ENCODE peak calls at places on chromosomes 3 and 15, in eight cellular contexts. L is neural progenitor cell, A is psoas muscle, H is cardiac muscle cell, Y is A673, N is endothelial cell of umbilical vein, V is PC-9, Z is WERI-Rb-1. X is an unnamed sample.
A peak's percentile ranks its signal among the peaks of the same experiment; 100 is the strongest.

GRCh38 chr15:73950479-73951043 is 24.3 kb downstream of the LOXL1 start:
- DNase-seq in Y (peak; percentile 97), Z (no peak), N (no peak), H (no peak), L (no peak), V (no peak), A (peak; percentile 48), X (no peak)

GRCh38 chr15:93087825-93088199 is 1.2 kb downstream of the RGMA start:
- DNase-seq in A (peak; percentile 87), V (peak; percentile 47), Z (peak; percentile 52), N (peak; percentile 47), H (peak; percentile 72), Y (peak; percentile 83), L (peak; percentile 85), X (peak; percentile 65)

GRCh38 chr15:57003418-57003817 is 85.0 kb downstream of the TCF12 start:
- DNase-seq in V (no peak), L (no peak), A (no peak), N (peak; percentile 42), Z (no peak), H (no peak), Y (no peak), X (no peak)

GRCh38 chr3:99974989-99975388 is 139.3 kb downstream of the FILIP1L start:
- DNase-seq in L (no peak), N (no peak), Z (no peak), A (no peak), H (no peak), V (no peak), Y (no peak), X (no peak)

GRCh38 chr15:64622410-64623260 is 152.8 kb downstream of the RBPMS2 start:
- DNase-seq in L (no peak), N (no peak), A (no peak), Y (no peak), H (no peak), V (no peak), Z (no peak), X (no peak)

GRCh38 chr3:102069211-102069662 is 219.9 kb downstream of the NFKBIZ start:
- DNase-seq in Z (no peak), A (no peak), H (no peak), V (no peak), Y (peak; percentile 31), L (no peak), N (peak; percentile 37), X (no peak)

GRCh38 chr15:29204356-29204755 is 65.3 kb downstream of the NSMCE3 start:
- DNase-seq in Z (no peak), L (no peak), N (no peak), A (no peak), Y (no peak), H (no peak), V (no peak), X (no peak)

GRCh38 chr3:173709026-173709425 is 311.5 kb downstream of the NLGN1 start:
- DNase-seq in H (no peak), Y (no peak), Z (no peak), N (peak; percentile 50), L (no peak), A (no peak), V (no peak), X (no peak)

GRCh38 chr3:32224047-32224446 is 14.4 kb upstream of the CMTM8 start:
- DNase-seq in Y (no peak), V (no peak), H (no peak), L (peak; percentile 30), Z (no peak), A (no peak), N (no peak), X (no peak)

GRCh38 chr3:195407511-195408409 is 35.1 kb downstream of the ACAP2 start:
- DNase-seq in H (no peak), V (no peak), A (no peak), Z (no peak), N (no peak), Y (no peak), L (no peak), X (no peak)

GRCh38 chr3:217436-217835 is 20.9 kb downstream of the CHL1 start:
- DNase-seq in Z (peak; percentile 41), V (no peak), A (no peak), N (no peak), H (no peak), Y (no peak), L (no peak), X (no peak)

DNA sequence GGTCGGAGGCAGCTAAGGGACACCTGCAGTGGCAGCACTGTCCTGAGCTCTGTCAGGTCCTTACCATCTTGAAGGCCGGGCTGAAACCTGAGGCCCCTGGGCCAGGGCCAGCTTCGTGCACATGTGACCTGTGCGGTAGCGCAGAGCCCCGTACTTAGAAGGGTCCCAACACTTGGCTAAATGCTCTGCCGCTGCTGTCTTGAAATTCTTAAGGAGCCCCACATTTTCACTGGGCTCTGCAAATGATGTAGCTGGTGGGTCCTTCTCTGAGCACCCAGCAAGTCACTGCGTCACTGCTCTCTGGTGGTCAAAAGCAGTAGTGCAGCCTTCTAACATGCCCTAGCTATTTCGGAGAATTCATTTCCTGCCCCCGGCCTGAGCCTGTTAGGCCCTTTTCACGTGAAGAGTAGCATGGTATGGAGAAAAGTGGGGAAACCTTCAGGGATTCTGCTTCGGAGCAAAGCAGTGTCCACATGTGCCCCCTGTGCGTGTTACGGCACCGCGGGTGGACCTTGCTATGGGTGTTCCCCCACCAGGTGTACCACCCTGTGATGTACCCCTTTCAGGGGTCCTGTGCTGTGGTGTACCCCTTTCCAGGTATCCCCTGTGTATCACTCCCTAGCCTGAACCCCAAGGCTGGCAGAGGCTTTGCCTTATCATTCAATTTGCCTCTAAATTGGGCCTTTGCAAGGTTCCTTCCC is 79.7 kb downstream of the TMEM266 start:
- DNase-seq in L (peak; percentile 85), N (peak; percentile 70), Z (peak; percentile 76), V (peak; percentile 69), H (peak; percentile 83), A (peak; percentile 70), Y (peak; percentile 87), X (no peak)
- H3K4me3 ChIP-seq in L (no peak overlapping the region), N (no peak overlapping the region), Z (no peak overlapping the region), V (no peak overlapping the region), H (no peak overlapping the region), A (no peak overlapping the region), Y (no peak overlapping the region), X (no peak overlapping the region)

GRCh38 chr3:76873509-76874242 is 166.2 kb upstream of the ROBO2 start:
- DNase-seq in V (no peak), L (no peak), Z (no peak), H (no peak), N (no peak), Y (no peak), A (no peak), X (no peak)

GRCh38 chr3:76871655-76872054 is 168.2 kb upstream of the ROBO2 start:
- DNase-seq in Z (no peak), N (no peak), Y (no peak), L (no peak), H (no peak), A (no peak), V (no peak), X (no peak)

GRCh38 chr3:76869726-76870414 is 170.0 kb upstream of the ROBO2 start:
- DNase-seq in V (no peak), Y (no peak), N (no peak), Z (no peak), L (no peak), A (no peak), H (no peak), X (no peak)

GRCh38 chr3:76872999-76873398 is 166.9 kb upstream of the ROBO2 start:
- DNase-seq in Y (no peak), A (no peak), H (no peak), Z (no peak), V (no peak), N (no peak), L (no peak), X (no peak)
- H3K27me3 ChIP-seq in Y (no peaks in the 10 kb centered on the region), A (no peaks in the 10 kb centered on the region), H (no peaks in the 10 kb centered on the region), Z (no peaks in the 10 kb centered on the region), V (no peaks in the 10 kb centered on the region), N (no peaks in the 10 kb centered on the region), L (no peaks in the 10 kb centered on the region), X (no peaks in the 10 kb centered on the region)

GRCh38 chr15:41019174-41019573 is 65.9 kb downstream of the CHAC1 start:
- DNase-seq in L (no peak), Y (no peak), Z (no peak), N (peak; percentile 91), A (no peak), V (no peak), H (no peak), X (no peak)

GRCh38 chr15:41020829-41021228 is 67.6 kb downstream of the CHAC1 start:
- DNase-seq in A (no peak), Y (no peak), V (no peak), N (no peak), L (no peak), Z (no peak), H (no peak), X (no peak)

GRCh38 chr15:41020311-41020710 is 67.0 kb downstream of the CHAC1 start:
- DNase-seq in V (no peak), N (peak; percentile 59), Z (no peak), L (no peak), A (no peak), H (no peak), Y (no peak), X (no peak)

GRCh38 chr15:41017051-41017735 is 63.9 kb downstream of the CHAC1 start:
- DNase-seq in Z (no peak), L (no peak), A (no peak), V (no peak), Y (peak; percentile 75), N (peak; percentile 61), H (no peak), X (no peak)

DNA sequence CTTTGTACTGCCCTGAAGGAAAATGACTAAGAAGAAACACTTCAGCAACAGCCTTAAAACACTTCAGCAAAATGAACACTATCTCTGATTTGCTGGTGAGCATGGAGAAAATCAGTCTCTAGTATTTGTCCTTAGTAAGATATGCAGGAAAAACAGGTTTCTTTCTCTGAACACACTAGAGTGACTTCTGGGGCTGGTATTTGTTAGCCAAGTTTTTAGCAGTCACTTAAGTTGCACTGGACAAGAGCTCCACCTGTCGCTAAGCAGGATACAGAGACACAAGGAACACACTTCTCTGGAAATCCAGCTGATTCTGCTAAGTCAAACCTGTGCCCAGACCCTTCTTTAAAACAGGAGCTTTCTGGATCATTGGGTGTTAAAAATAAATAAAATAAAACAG is 65.3 kb downstream of the CHAC1 start:
- DNase-seq in Z (no peak), L (peak; percentile 16), V (peak; percentile 42), A (no peak), Y (peak; percentile 40), H (peak; percentile 12), N (peak; percentile 90), X (no peak)
- H3K27ac ChIP-seq in Z (no peak overlapping the region), L (no peak overlapping the region), V (peak overlapping the region; percentile 54), A (no peak overlapping the region), Y (no peak overlapping the region), H (no peak overlapping the region), N (peak overlapping the region; percentile 61), X (peak overlapping the region; percentile 66)

GRCh38 chr3:83003917-83004316 is 1242.5 kb upstream of the GBE1 start:
- DNase-seq in N (no peak), H (no peak), A (no peak), V (no peak), Y (no peak), Z (no peak), L (peak; percentile 14), X (no peak)
- H3K4me3 ChIP-seq in N (no peak overlapping the region), H (no peak overlapping the region), A (no peak overlapping the region), V (no peak overlapping the region), Y (no peak overlapping the region), Z (no peak overlapping the region), L (no peak overlapping the region), X (no peak overlapping the region)

DNA sequence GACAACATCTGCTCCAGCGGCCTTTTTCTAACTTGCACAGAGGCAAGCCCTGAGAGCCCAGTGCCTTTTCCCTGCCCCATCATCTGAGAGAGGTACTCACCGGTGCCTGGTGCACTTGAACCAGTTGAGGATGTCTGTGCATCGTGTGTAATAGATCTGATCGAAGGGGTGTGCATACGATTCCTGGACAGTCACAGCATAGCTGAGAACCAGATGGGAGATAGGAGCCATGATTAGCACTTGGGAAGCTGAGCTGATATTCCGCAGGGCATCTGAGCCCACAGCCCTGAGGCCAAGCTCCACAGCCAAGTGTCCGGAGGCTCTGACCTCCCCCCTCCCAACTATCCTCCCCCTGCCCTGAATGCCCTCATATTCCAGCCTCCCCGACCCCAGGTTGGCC is 129.8 kb downstream of the MEGF11 start:
- DNase-seq in A (no peak), Y (no peak), V (no peak), L (no peak), N (no peak), Z (no peak), H (no peak), X (no peak)
- H3K27me3 ChIP-seq in A (peaks cover 4% of the 10 kb centered on the region), Y (peaks cover 5% of the 10 kb centered on the region), V (peaks cover 55% of the 10 kb centered on the region), L (no peaks in the 10 kb centered on the region), N (peaks cover 12% of the 10 kb centered on the region), Z (no peaks in the 10 kb centered on the region), H (no peaks in the 10 kb centered on the region), X (no peaks in the 10 kb centered on the region)

X was measured in left lung.